ENCODE peak calls at places on chromosome 14, in four cellular contexts. Z, I, B and J are unnamed samples.

GRCh38 chr14:103121846-103122577 is 1.2 kb upstream of the TNFAIP2 start:
- DNase-seq in Z (no peak), I (no peak), B (no peak), J (no peak)

GRCh38 chr14:74946659-74947281 is 8.6 kb downstream of the PGF start:
- DNase-seq in Z (no peak), I (no peak), B (no peak), J (no peak)

GRCh38 chr14:35385042-35385839 is 19.3 kb downstream of the NFKBIA start:
- DNase-seq in Z (no peak), I (peak), B (peak), J (peak)

GRCh38 chr14:62694075-62694474 is 351.2 kb downstream of the KCNH5 start:
- DNase-seq in Z (no peak), I (no peak), B (no peak), J (no peak)

GRCh38 chr14:76348898-76349297 is 27.0 kb upstream of the ESRRB start:
- DNase-seq in Z (no peak), I (peak), B (no peak), J (no peak)

GRCh38 chr14:103385994-103386491 is 828 bp downstream of the MARK3 start:
- DNase-seq in Z (peak), I (no peak), B (peak), J (no peak)

GRCh38 chr14:69354383-69355154 is 43.5 kb downstream of the ERH start:
- DNase-seq in Z (peak), I (no peak), B (peak), J (peak)

GRCh38 chr14:105468621-105469241 is 5.9 kb upstream of the CRIP2 start:
- DNase-seq in Z (no peak), I (no peak), B (no peak), J (no peak)

GRCh38 chr14:57058319-57058718 is 210.4 kb downstream of the EXOC5 start:
- DNase-seq in Z (no peak), I (no peak), B (no peak), J (no peak)

GRCh38 chr14:55123101-55123500 is 6.0 kb upstream of the LGALS3 start:
- DNase-seq in Z (no peak), I (no peak), B (peak), J (peak)

GRCh38 chr14:36132826-36133225 is 43.7 kb downstream of the PTCSC3 start:
- DNase-seq in Z (no peak), I (no peak), B (no peak), J (no peak)

GRCh38 chr14:41130274-41130673 is 476.4 kb upstream of the LRFN5 start:
- DNase-seq in Z (no peak), I (no peak), B (no peak), J (no peak)

GRCh38 chr14:101083564-101084435 is 180.3 kb upstream of the RTL1 start:
- DNase-seq in Z (peak), I (no peak), B (no peak), J (no peak)

GRCh38 chr14:50762001-50762930 is 68.7 kb downstream of the NIN start:
- DNase-seq in Z (peak), I (no peak), B (peak), J (peak)

GRCh38 chr14:52267501-52268190 is at the start of gene PTGDR:
- DNase-seq in Z (no peak), I (no peak), B (no peak), J (no peak)

GRCh38 chr14:71322660-71323250 is 415.5 kb downstream of the PCNX1 start:
- DNase-seq in Z (peak), I (no peak), B (no peak), J (peak)

GRCh38 chr14:88422919-88423318 is 37.5 kb downstream of the SPATA7 start:
- DNase-seq in Z (no peak), I (no peak), B (no peak), J (peak)

GRCh38 chr14:105411017-105411941 is 8.3 kb upstream of the MTA1 start:
- DNase-seq in Z (no peak), I (no peak), B (no peak), J (no peak)

GRCh38 chr14:45044638-45045037 is 39.3 kb upstream of the PRPF39 start:
- DNase-seq in Z (no peak), I (no peak), B (no peak), J (no peak)

GRCh38 chr14:105249175-105250007 is 1.1 kb downstream of the BTBD6 start:
- DNase-seq in Z (no peak), I (no peak), B (no peak), J (no peak)

GRCh38 chr14:32514236-32514635 is 185.1 kb downstream of the AKAP6 start:
- DNase-seq in Z (no peak), I (no peak), B (no peak), J (no peak)

GRCh38 chr14:50718949-50719348 is 50.8 kb upstream of the SAV1 start:
- DNase-seq in Z (no peak), I (no peak), B (no peak), J (no peak)

GRCh38 chr14:37230551-37231194 is 32.9 kb downstream of the MIPOL1 start:
- DNase-seq in Z (no peak), I (peak), B (no peak), J (peak)

GRCh38 chr14:83883732-83884131 is 1646.2 kb upstream of the FLRT2 start:
- DNase-seq in Z (no peak), I (no peak), B (no peak), J (no peak)

GRCh38 chr14:85090681-85091080 is 439.3 kb upstream of the FLRT2 start:
- DNase-seq in Z (no peak), I (no peak), B (no peak), J (no peak)

GRCh38 chr14:80942158-80942738 is 710 bp upstream of the CEP128 start:
- DNase-seq in Z (no peak), I (no peak), B (no peak), J (no peak)

GRCh38 chr14:23539209-23539866 is 12.2 kb downstream of the ZFHX2 start:
- DNase-seq in Z (no peak), I (no peak), B (no peak), J (peak)

GRCh38 chr14:63770187-63770807 is 42.4 kb upstream of the SGPP1 start:
- DNase-seq in Z (peak), I (no peak), B (peak), J (no peak)

GRCh38 chr14:25049559-25050493 is at the start of gene STXBP6:
- DNase-seq in Z (no peak), I (no peak), B (peak), J (peak)

GRCh38 chr14:22305563-22306127 is 283.4 kb downstream of the DAD1 start:
- DNase-seq in Z (no peak), I (no peak), B (no peak), J (no peak)

GRCh38 chr14:37063467-37064240 is 108.8 kb downstream of the SLC25A21 start:
- DNase-seq in Z (no peak), I (no peak), B (no peak), J (no peak)

GRCh38 chr14:66974397-66975025 is 214.7 kb upstream of the GARIN2 start:
- DNase-seq in Z (no peak), I (no peak), B (no peak), J (no peak)

GRCh38 chr14:100203962-100204834 is 34.7 kb upstream of the YY1 start:
- DNase-seq in Z (no peak), I (no peak), B (no peak), J (no peak)

GRCh38 chr14:104099096-104100041 is 13.9 kb downstream of the ASPG start:
- DNase-seq in Z (no peak), I (no peak), B (no peak), J (no peak)